ENCODE peak calls at places on chromosomes 3 and 15, in eight cellular contexts. P, D, F, W, Z, N, H and K are unnamed samples.

GRCh38 chr3:54358969-54359648 is 236.8 kb downstream of the CACNA2D3 start:
- DNase-seq in P (no peak), D (peak; percentile 75), F (peak; percentile 79), W (no peak), Z (no peak), N (no peak), H (no peak), K (peak; percentile 61)

GRCh38 chr3:124823648-124824047 is 63.5 kb downstream of the ITGB5 start:
- DNase-seq in P (no peak), D (no peak), F (no peak), W (no peak), Z (no peak), N (no peak), H (no peak), K (no peak)

GRCh38 chr15:71328453-71328852 is 213.2 kb downstream of the THSD4 start:
- DNase-seq in P (no peak), D (no peak), F (no peak), W (no peak), Z (no peak), N (no peak), H (no peak), K (no peak)

GRCh38 chr15:62394079-62394478 is 229.0 kb upstream of the C2CD4B start:
- DNase-seq in P (no peak), D (no peak), F (no peak), W (no peak), Z (no peak), N (no peak), H (no peak), K (no peak)

GRCh38 chr3:138007898-138008297 is 2.1 kb upstream of the CLDN18 start:
- DNase-seq in P (no peak), D (no peak), F (no peak), W (no peak), Z (no peak), N (no peak), H (no peak), K (no peak)

GRCh38 chr3:53938645-53939044 is 47.0 kb upstream of the SELENOK start:
- DNase-seq in P (peak; percentile 48), D (no peak), F (no peak), W (peak; percentile 19), Z (no peak), N (peak; percentile 74), H (no peak), K (no peak)

GRCh38 chr3:42159706-42160472 is 68.7 kb downstream of the TRAK1 start:
- DNase-seq in P (peak; percentile 70), D (peak; percentile 47), F (peak; percentile 49), W (peak; percentile 87), Z (peak; percentile 90), N (peak; percentile 38), H (no peak), K (no peak)

GRCh38 chr15:33150516-33150915 is 44.0 kb downstream of the FMN1 start:
- DNase-seq in P (no peak), D (no peak), F (no peak), W (no peak), Z (no peak), N (no peak), H (no peak), K (no peak)

GRCh38 chr15:53512029-53512428 is 247.4 kb downstream of the WDR72 start:
- DNase-seq in P (no peak), D (no peak), F (no peak), W (no peak), Z (no peak), N (no peak), H (no peak), K (no peak)

GRCh38 chr3:150588027-150588830 is 14.9 kb upstream of the SELENOT start:
- DNase-seq in P (no peak), D (peak; percentile 51), F (peak; percentile 56), W (no peak), Z (no peak), N (no peak), H (no peak), K (peak; percentile 46)

GRCh38 chr15:63027646-63028045 is 14.9 kb upstream of the TPM1 start:
- DNase-seq in P (no peak), D (no peak), F (no peak), W (no peak), Z (no peak), N (no peak), H (no peak), K (no peak)

GRCh38 chr15:73924258-73924921 is 1.9 kb upstream of the LOXL1 start:
- DNase-seq in P (no peak), D (peak; percentile 31), F (no peak), W (no peak), Z (peak; percentile 74), N (peak; percentile 89), H (peak; percentile 73), K (peak; percentile 30)

GRCh38 chr15:101288905-101289513 is 6.0 kb downstream of the SNRPA1 start:
- DNase-seq in P (no peak), D (no peak), F (no peak), W (no peak), Z (no peak), N (peak; percentile 69), H (no peak), K (no peak)

GRCh38 chr15:78050441-78050809 is 27.1 kb downstream of the TBC1D2B start:
- DNase-seq in P (no peak), D (no peak), F (no peak), W (no peak), Z (no peak), N (no peak), H (no peak), K (no peak)

GRCh38 chr3:171005648-171006047 is 20.9 kb downstream of the SLC2A2 start:
- DNase-seq in P (no peak), D (no peak), F (no peak), W (no peak), Z (no peak), N (no peak), H (no peak), K (no peak)

GRCh38 chr3:48446425-48447193 is at the start of gene ATRIP:
- DNase-seq in P (peak; percentile 88), D (peak; percentile 91), F (peak; percentile 93), W (peak; percentile 94), Z (peak; percentile 97), N (peak; percentile 90), H (no peak), K (peak; percentile 88)
- TF ChIP-seq CTCF in P (no peak), D (no peak), F (peak; percentile 40), W (no peak), Z (no peak), N (no peak), H (no peak), K (no peak)

GRCh38 chr3:119700269-119700919 is 2.4 kb upstream of the CFAP91 start:
- DNase-seq in P (peak; percentile 17), D (no peak), F (no peak), W (peak; percentile 13), Z (no peak), N (peak; percentile 11), H (no peak), K (peak; percentile 20)
- H3K27ac ChIP-seq in P (no peak overlapping the region), D (no peak overlapping the region), F (peak overlapping the region; percentile 29), W (peak overlapping the region; percentile 36), Z (peak overlapping the region; percentile 27), N (no peak overlapping the region), H (no peak overlapping the region), K (no peak overlapping the region)

GRCh38 chr3:23776352-23776891 is 29.3 kb upstream of the UBE2E1 start:
- DNase-seq in P (no peak), D (no peak), F (no peak), W (no peak), Z (no peak), N (peak; percentile 85), H (peak; percentile 39), K (no peak)
- H3K4me3 ChIP-seq in P (no peak overlapping the region), D (no peak overlapping the region), F (no peak overlapping the region), W (no peak overlapping the region), Z (no peak overlapping the region), N (no peak overlapping the region), H (no peak overlapping the region), K (no peak overlapping the region)

GRCh38 chr3:9957214-9957613 is 5.0 kb upstream of the PRRT3 start:
- DNase-seq in P (no peak), D (no peak), F (no peak), W (no peak), Z (no peak), N (no peak), H (no peak), K (no peak)
- TF ChIP-seq CTCF in P (no peak), D (no peak), F (no peak), W (no peak), Z (no peak), N (peak; percentile 2), H (peak; percentile 18), K (no peak)

DNA sequence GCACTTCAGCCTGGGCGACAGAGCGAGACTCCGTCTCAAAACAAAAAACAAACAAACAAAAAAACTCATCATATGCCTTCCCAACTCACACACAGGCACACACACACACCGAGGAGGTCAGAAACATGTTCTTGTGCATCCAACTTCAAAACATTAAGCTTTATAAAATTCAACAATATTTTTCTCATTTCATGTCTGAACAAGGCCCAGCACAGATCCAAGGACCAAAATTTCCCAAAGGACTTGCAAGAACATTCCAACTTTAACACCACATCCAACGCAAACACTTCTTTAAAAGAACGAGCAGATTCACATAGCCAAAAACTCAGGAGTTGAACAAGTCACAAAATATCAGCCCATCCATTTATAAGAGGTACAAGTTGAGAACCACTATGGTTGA is 148.4 kb downstream of the MAGI1 start:
- DNase-seq in P (no peak), D (no peak), F (no peak), W (no peak), Z (no peak), N (no peak), H (no peak), K (no peak)
- H3K27ac ChIP-seq in P (no peak overlapping the region), D (no peak overlapping the region), F (no peak overlapping the region), W (no peak overlapping the region), Z (no peak overlapping the region), N (no peak overlapping the region), H (no peak overlapping the region), K (no peak overlapping the region)

GRCh38 chr3:101848326-101848725 is 988 bp upstream of the NFKBIZ start:
- DNase-seq in P (no peak), D (no peak), F (no peak), W (no peak), Z (no peak), N (no peak), H (no peak), K (no peak)
- H3K4me3 ChIP-seq in P (no peak overlapping the region), D (peak overlapping the region; percentile 95), F (peak overlapping the region; percentile 99), W (peak overlapping the region; percentile 98), Z (peak overlapping the region; percentile 65), N (peak overlapping the region; percentile 97), H (no peak overlapping the region), K (peak overlapping the region; percentile 89)